ENCODE peak calls at places on chromosomes 3 and 15, in ten cellular contexts. I is pancreas; B is kidney; J is AG04450; X is left ventricle myocardium inferior; F is dorsolateral prefrontal cortex; S is astrocyte of the spinal cord; P is CD4-positive, alpha-beta T cell; O is glutamatergic neuron; W is uterus. Y is an unnamed sample.

GRCh38 chr3:16456784-16457415 is 56.6 kb downstream of the RFTN1 start:
- DNase-seq in I (no peak), B (no peak), J (peak; percentile 71), X (no peak), F (no peak), S (peak; percentile 96), P (no peak), O (no peak), W (peak; percentile 35), Y (peak; percentile 27)

GRCh38 chr3:176296066-176296597 is 901.1 kb downstream of the TBL1XR1 start:
- DNase-seq in I (no peak), B (no peak), J (no peak), X (no peak), F (no peak), S (no peak), P (no peak), O (no peak), W (no peak), Y (no peak)

GRCh38 chr3:5312278-5312677 is 124.8 kb downstream of the EDEM1 start:
- DNase-seq in I (no peak), B (no peak), J (no peak), X (no peak), F (no peak), S (peak; percentile 22), P (no peak), O (no peak), W (no peak), Y (no peak)

GRCh38 chr3:124351430-124352142 is 359.7 kb upstream of the ROPN1 start:
- DNase-seq in I (no peak), B (no peak), J (peak; percentile 41), X (no peak), F (no peak), S (peak; percentile 66), P (no peak), O (peak; percentile 26), W (no peak), Y (no peak)

GRCh38 chr3:7728566-7729519 is 772.8 kb upstream of the LMCD1 start:
- DNase-seq in I (no peak), B (no peak), J (no peak), X (no peak), F (no peak), S (no peak), P (no peak), O (no peak), W (no peak), Y (no peak)

GRCh38 chr15:86903642-86904421 is 824.2 kb downstream of the AGBL1 start:
- DNase-seq in I (no peak), B (no peak), J (no peak), X (no peak), F (no peak), S (no peak), P (no peak), O (no peak), W (no peak), Y (no peak)

GRCh38 chr15:65663521-65663920 is 41.8 kb downstream of the SLC24A1 start:
- DNase-seq in I (no peak), B (no peak), J (no peak), X (no peak), F (no peak), S (no peak), P (no peak), O (no peak), W (no peak), Y (no peak)

GRCh38 chr3:115161866-115162265 is 14.8 kb upstream of the ZBTB20 start:
- DNase-seq in I (no peak), B (no peak), J (no peak), X (no peak), F (no peak), S (no peak), P (no peak), O (no peak), W (no peak), Y (no peak)

GRCh38 chr3:119562307-119562961 is 3.0 kb upstream of the CD80 start:
- DNase-seq in I (no peak), B (no peak), J (no peak), X (no peak), F (no peak), S (no peak), P (peak; percentile 11), O (no peak), W (no peak), Y (peak; percentile 75)

GRCh38 chr3:166243511-166243910 is 406.3 kb upstream of the BCHE start:
- DNase-seq in I (no peak), B (no peak), J (no peak), X (no peak), F (no peak), S (no peak), P (no peak), O (no peak), W (no peak), Y (no peak)

GRCh38 chr3:166322394-166322793 is 485.2 kb upstream of the BCHE start:
- DNase-seq in I (no peak), B (no peak), J (no peak), X (no peak), F (no peak), S (no peak), P (no peak), O (no peak), W (no peak), Y (no peak)

GRCh38 chr3:28188686-28189085 is 52.7 kb upstream of the CMC1 start:
- DNase-seq in I (no peak), B (no peak), J (no peak), X (no peak), F (no peak), S (no peak), P (no peak), O (no peak), W (no peak), Y (no peak)

GRCh38 chr3:183484676-183485075 is 56.3 kb upstream of the MCF2L2 start:
- DNase-seq in I (no peak), B (no peak), J (no peak), X (no peak), F (no peak), S (no peak), P (no peak), O (no peak), W (no peak), Y (no peak)

GRCh38 chr15:38899300-38899699 is 334.7 kb upstream of the RASGRP1 start:
- DNase-seq in I (no peak), B (no peak), J (peak; percentile 65), X (no peak), F (no peak), S (peak; percentile 58), P (no peak), O (no peak), W (no peak), Y (no peak)

GRCh38 chr3:16522820-16523219 is 9.3 kb upstream of the RFTN1 start:
- DNase-seq in I (no peak), B (no peak), J (no peak), X (no peak), F (no peak), S (no peak), P (no peak), O (no peak), W (no peak), Y (peak; percentile 46)

GRCh38 chr3:102129774-102130608 is 280.7 kb downstream of the NFKBIZ start:
- DNase-seq in I (no peak), B (no peak), J (peak; percentile 38), X (peak; percentile 18), F (no peak), S (peak; percentile 85), P (no peak), O (no peak), W (peak; percentile 81), Y (no peak)

GRCh38 chr3:135970500-135971116 is 5.1 kb downstream of the PPP2R3A start:
- DNase-seq in I (no peak), B (no peak), J (no peak), X (no peak), F (peak; percentile 68), S (no peak), P (no peak), O (no peak), W (no peak), Y (no peak)

GRCh38 chr15:36363335-36363734 is 216.1 kb upstream of the CDIN1 start:
- DNase-seq in I (no peak), B (no peak), J (no peak), X (no peak), F (no peak), S (peak; percentile 63), P (no peak), O (no peak), W (no peak), Y (no peak)

GRCh38 chr15:71055461-71055860 is 59.8 kb upstream of the THSD4 start:
- DNase-seq in I (no peak), B (no peak), J (no peak), X (no peak), F (no peak), S (peak; percentile 38), P (no peak), O (no peak), W (no peak), Y (no peak)

GRCh38 chr3:53161345-53161819 is 373 bp downstream of the PRKCD start:
- DNase-seq in I (peak; percentile 62), B (no peak), J (no peak), X (peak; percentile 52), F (no peak), S (no peak), P (no peak), O (peak; percentile 36), W (peak; percentile 24), Y (peak; percentile 18)
- TF ChIP-seq CTCF in I (no peak), B (no peak), J (no peak), X (no peak), F (no peak), S (no peak), P (no peak), O (no peak), W (no peak), Y (no peak)

GRCh38 chr15:68631621-68632051 is 52.8 kb downstream of the CORO2B start:
- DNase-seq in I (no peak), B (no peak), J (no peak), X (no peak), F (no peak), S (no peak), P (no peak), O (no peak), W (no peak), Y (no peak)
- TF ChIP-seq CTCF in I (no peak), B (no peak), J (no peak), X (peak; percentile 44), F (no peak), S (no peak), P (no peak), O (no peak), W (no peak), Y (no peak)

DNA sequence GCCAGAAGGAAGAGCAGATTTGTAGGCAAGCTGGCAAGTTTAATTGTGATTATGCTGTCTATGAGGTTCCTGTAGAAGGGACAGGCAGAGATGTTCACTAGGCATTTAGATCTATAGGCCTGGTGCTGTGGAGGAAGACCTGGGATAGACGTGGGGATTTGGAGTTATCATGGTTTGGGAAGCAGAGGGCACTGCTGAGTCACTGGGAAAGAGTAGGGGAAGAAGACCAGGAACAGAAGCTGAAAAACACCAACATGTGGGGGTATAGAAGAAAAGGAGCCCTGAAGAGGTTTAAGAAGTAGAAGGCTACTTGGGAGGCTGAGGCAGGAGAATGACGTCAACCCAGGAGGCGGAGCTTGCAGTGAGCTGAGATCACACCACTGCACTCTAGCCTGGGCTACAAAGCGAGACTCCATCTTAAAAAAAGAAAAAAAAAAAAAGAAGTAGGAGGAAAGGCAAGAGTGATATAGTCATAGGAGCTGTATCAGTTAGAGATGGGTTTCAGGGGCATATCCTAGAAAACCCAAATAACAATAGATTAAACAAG is 19.3 kb downstream of the GRK7 start:
- DNase-seq in I (no peak), B (no peak), J (no peak), X (no peak), F (no peak), S (peak; percentile 2), P (no peak), O (no peak), W (no peak), Y (peak; percentile 26)
- TF ChIP-seq CTCF in I (no peak), B (peak; percentile 1), J (no peak), X (peak; percentile 40), F (no peak), S (peak; percentile 23), P (no peak), O (no peak), W (no peak), Y (no peak)

GRCh38 chr15:89129123-89129815 is 41.0 kb downstream of the ABHD2 start:
- DNase-seq in I (peak; percentile 62), B (no peak), J (no peak), X (no peak), F (peak; percentile 61), S (no peak), P (peak; percentile 50), O (peak; percentile 64), W (peak; percentile 50), Y (peak; percentile 78)
- TF ChIP-seq CTCF in I (no peak), B (peak; percentile 76), J (peak; percentile 73), X (peak; percentile 69), F (peak; percentile 70), S (peak; percentile 81), P (peak; percentile 82), O (peak; percentile 83), W (peak; percentile 56), Y (peak; percentile 86)